ENCODE peak calls at places on chromosomes 6 and 20, in five cellular contexts. P is hypothalamus, E is neuronal stem cell, B is NCI-H1694, W is Calu3. C is an unnamed sample.

GRCh38 chr6:11824986-11825385 is 46.4 kb upstream of the ADTRP start:
- DNase-seq in B (no peak), P (no peak), E (no peak), W (no peak), C (no peak)

GRCh38 chr6:44169886-44170570 is 11.4 kb downstream of the CAPN11 start:
- DNase-seq in P (no peak), W (no peak), E (no peak), B (no peak), C (peak; percentile 34)

GRCh38 chr6:148934956-148935355 is 188.1 kb downstream of the UST start:
- DNase-seq in P (no peak), B (no peak), E (no peak), W (no peak), C (no peak)

GRCh38 chr20:37729909-37730308 is 36.1 kb downstream of the CTNNBL1 start:
- DNase-seq in W (no peak), B (no peak), P (no peak), E (no peak), C (no peak)

GRCh38 chr6:118860880-118861279 is 33.1 kb upstream of the ASF1A start:
- DNase-seq in W (no peak), E (no peak), P (no peak), B (no peak), C (no peak)

GRCh38 chr20:41167481-41168253 is 30.3 kb downstream of the PLCG1 start:
- DNase-seq in B (no peak), W (no peak), P (no peak), E (no peak), C (peak; percentile 5)

GRCh38 chr20:50152394-50153152 is 950 bp downstream of the PEDS1 start:
- DNase-seq in B (no peak), P (no peak), W (peak; percentile 40), E (no peak), C (peak; percentile 35)

GRCh38 chr6:143234686-143235085 is 174.0 kb downstream of the AIG1 start:
- DNase-seq in E (no peak), P (no peak), B (no peak), W (no peak), C (no peak)

GRCh38 chr6:68639211-68639610 is 4.1 kb downstream of the ADGRB3 start:
- DNase-seq in E (no peak), B (no peak), W (no peak), P (no peak), C (no peak)